ENCODE peak calls at places on chromosome 12, in five cellular contexts. A is hepatocyte, L is choroid plexus epithelial cell, B is K562, Y is body of pancreas. M is an unnamed sample.

GRCh38 chr12:124491310-124491709 is 76.1 kb downstream of the NCOR2 start:
- DNase-seq in L (no peak), Y (no peak), A (no peak), B (no peak), M (no peak)

GRCh38 chr12:127295630-127296029 is 971.3 kb upstream of the TMEM132C start:
- DNase-seq in L (no peak), Y (no peak), A (no peak), B (no peak), M (no peak)

GRCh38 chr12:109173443-109174240 is 57.3 kb downstream of the ACACB start:
- DNase-seq in Y (no peak), B (peak), L (no peak), A (no peak), M (no peak)

GRCh38 chr12:90102957-90103652 is 394.5 kb upstream of the ATP2B1 start:
- DNase-seq in A (peak), Y (no peak), B (no peak), L (peak), M (peak)

GRCh38 chr12:96878704-96879103 is 28.4 kb upstream of the NEDD1 start:
- DNase-seq in Y (no peak), A (no peak), B (no peak), L (peak), M (no peak)

GRCh38 chr12:108700833-108701450 is 30.4 kb downstream of the CORO1C start:
- DNase-seq in Y (no peak), A (no peak), L (no peak), B (no peak), M (peak)

GRCh38 chr12:19998968-19999792 is 369.2 kb upstream of the PDE3A start:
- DNase-seq in A (no peak), Y (no peak), L (no peak), B (no peak), M (no peak)

GRCh38 chr12:22533155-22533554 is 11.2 kb downstream of the C2CD5 start:
- DNase-seq in L (no peak), A (no peak), B (no peak), Y (no peak), M (no peak)

GRCh38 chr12:70078161-70078560 is 165.1 kb upstream of the CNOT2 start:
- DNase-seq in L (no peak), A (no peak), B (no peak), Y (no peak), M (no peak)

DNA sequence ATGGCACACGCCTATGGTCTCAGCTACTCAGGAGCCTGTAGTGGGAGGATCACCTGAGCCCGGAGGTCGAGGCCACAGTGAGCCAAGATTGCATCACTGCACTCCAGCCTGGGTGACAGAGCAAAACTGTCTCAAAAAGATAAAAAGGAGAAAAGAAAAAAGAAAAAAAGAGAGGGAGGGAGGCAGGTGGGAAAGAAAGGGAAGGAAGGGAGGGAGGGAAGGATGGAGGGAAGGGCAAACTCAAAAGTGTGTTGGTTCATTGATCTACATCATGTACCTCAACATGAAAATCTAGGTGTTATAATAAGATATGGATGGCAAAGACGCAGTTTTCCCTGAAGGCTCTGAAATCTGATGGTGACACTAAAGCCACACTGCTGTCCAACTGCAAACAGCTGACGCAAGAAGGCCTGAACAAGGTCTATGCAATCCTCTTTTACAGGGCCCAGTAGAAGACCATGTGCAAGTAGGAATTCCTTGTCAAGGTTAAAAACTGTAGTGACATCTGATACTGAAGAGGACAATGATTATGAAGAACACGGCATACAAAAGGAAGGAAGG is 143.6 kb downstream of the ITPR2 start:
- DNase-seq in Y (no peak), L (no peak), A (no peak), B (no peak), M (no peak)
- H3K4me3 ChIP-seq in Y (no peak), L (no peak), A (no peak), B (no peak), M (no peak)

GRCh38 chr12:59113831-59114273 is 193.5 kb upstream of the LRIG3 start:
- DNase-seq in L (peak), B (peak), Y (peak), A (peak), M (peak)
- TF ChIP-seq CTCF in L (peak), B (peak), Y (peak), A (peak), M (peak)

DNA sequence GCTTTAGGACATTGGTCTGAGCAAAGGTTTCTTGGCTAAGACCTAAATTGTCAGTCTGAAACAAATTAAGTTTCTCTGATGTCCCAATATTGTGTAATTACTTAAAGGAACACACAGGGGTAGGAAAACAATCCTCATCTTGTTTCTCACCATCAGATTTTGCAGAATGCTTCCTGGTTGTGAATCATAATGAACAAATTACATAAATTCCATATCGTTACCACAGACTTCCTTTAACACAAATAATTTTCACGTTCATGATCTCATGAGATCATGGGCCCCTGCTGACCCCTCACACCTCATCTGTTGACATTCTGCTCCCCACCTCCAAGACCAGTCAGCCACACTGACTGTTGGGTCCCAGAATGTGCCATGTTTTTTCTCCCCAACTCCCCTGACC is 194.1 kb downstream of the MON2 start:
- DNase-seq in A (no peak), L (peak), B (no peak), Y (no peak), M (no peak)
- H3K4me3 ChIP-seq in A (no peak), L (no peak), B (no peak), Y (no peak), M (no peak)

GRCh38 chr12:12398026-12398859 is 41.4 kb downstream of the BORCS5 start:
- DNase-seq in A (peak), L (peak), Y (peak), B (no peak), M (no peak)
- TF ChIP-seq CTCF in A (no peak), L (peak), Y (peak), B (no peak), M (peak)

M was measured in LNCaP clone FGC.